ENCODE peak calls at places on chromosomes 16 and 17, in six cellular contexts. One of them, this sample, is unnamed.

GRCh38 chr17:2475056-2475455 is 36.6 kb downstream of the METTL16 start:
- ATAC-seq in memory B cell: no peak
- ATAC-seq in left ventricle myocardium superior: no peak
- ATAC-seq in right cardiac atrium: no peak
- ATAC-seq in T-helper 17 cell: no peak
- ATAC-seq in activated CD8-positive, alpha-beta memory T cell treated with anti-CD3 and anti-CD28 coated beads, Interleukin-2, amount 10 ng/mL, durations not matched to agents 7 days and 5 days: no peak
- ATAC-seq in this sample: no peak

GRCh38 chr17:7523033-7523432 is 25.8 kb upstream of the TNFSF12 start:
- ATAC-seq in memory B cell: peak; percentile 73
- ATAC-seq in left ventricle myocardium superior: peak; percentile 55
- ATAC-seq in right cardiac atrium: peak; percentile 31
- ATAC-seq in T-helper 17 cell: peak; percentile 68
- ATAC-seq in activated CD8-positive, alpha-beta memory T cell treated with anti-CD3 and anti-CD28 coated beads, Interleukin-2, amount 10 ng/mL, durations not matched to agents 7 days and 5 days: peak; percentile 60
- ATAC-seq in this sample: no peak

GRCh38 chr16:50861451-50861850 is 119.6 kb downstream of the CYLD start:
- ATAC-seq in memory B cell: no peak
- ATAC-seq in left ventricle myocardium superior: no peak
- ATAC-seq in right cardiac atrium: no peak
- ATAC-seq in T-helper 17 cell: no peak
- ATAC-seq in activated CD8-positive, alpha-beta memory T cell treated with anti-CD3 and anti-CD28 coated beads, Interleukin-2, amount 10 ng/mL, durations not matched to agents 7 days and 5 days: no peak
- ATAC-seq in this sample: no peak

GRCh38 chr16:24689128-24689527 is 40.3 kb upstream of the TNRC6A start:
- ATAC-seq in memory B cell: no peak
- ATAC-seq in left ventricle myocardium superior: peak; percentile 68
- ATAC-seq in right cardiac atrium: peak; percentile 56
- ATAC-seq in T-helper 17 cell: no peak
- ATAC-seq in activated CD8-positive, alpha-beta memory T cell treated with anti-CD3 and anti-CD28 coated beads, Interleukin-2, amount 10 ng/mL, durations not matched to agents 7 days and 5 days: no peak
- ATAC-seq in this sample: peak; percentile 79

GRCh38 chr17:36892112-36892838 is 45.0 kb upstream of the LHX1 start:
- ATAC-seq in memory B cell: no peak
- ATAC-seq in left ventricle myocardium superior: no peak
- ATAC-seq in right cardiac atrium: no peak
- ATAC-seq in T-helper 17 cell: no peak
- ATAC-seq in activated CD8-positive, alpha-beta memory T cell treated with anti-CD3 and anti-CD28 coated beads, Interleukin-2, amount 10 ng/mL, durations not matched to agents 7 days and 5 days: no peak
- ATAC-seq in this sample: no peak

GRCh38 chr17:57195790-57196460 is 60.4 kb upstream of the MSI2 start:
- ATAC-seq in memory B cell: no peak
- ATAC-seq in left ventricle myocardium superior: no peak
- ATAC-seq in right cardiac atrium: no peak
- ATAC-seq in T-helper 17 cell: no peak
- ATAC-seq in activated CD8-positive, alpha-beta memory T cell treated with anti-CD3 and anti-CD28 coated beads, Interleukin-2, amount 10 ng/mL, durations not matched to agents 7 days and 5 days: peak; percentile 57
- ATAC-seq in this sample: no peak

GRCh38 chr16:17434006-17434405 is 36.8 kb downstream of the XYLT1 start:
- ATAC-seq in memory B cell: no peak
- ATAC-seq in left ventricle myocardium superior: peak; percentile 91
- ATAC-seq in right cardiac atrium: peak; percentile 93
- ATAC-seq in T-helper 17 cell: no peak
- ATAC-seq in activated CD8-positive, alpha-beta memory T cell treated with anti-CD3 and anti-CD28 coated beads, Interleukin-2, amount 10 ng/mL, durations not matched to agents 7 days and 5 days: no peak
- ATAC-seq in this sample: no peak

GRCh38 chr17:64063088-64063487 is 42.7 kb upstream of the ICAM2 start:
- ATAC-seq in memory B cell: peak; percentile 88
- ATAC-seq in left ventricle myocardium superior: peak; percentile 42
- ATAC-seq in right cardiac atrium: peak; percentile 15
- ATAC-seq in T-helper 17 cell: no peak
- ATAC-seq in activated CD8-positive, alpha-beta memory T cell treated with anti-CD3 and anti-CD28 coated beads, Interleukin-2, amount 10 ng/mL, durations not matched to agents 7 days and 5 days: no peak
- ATAC-seq in this sample: no peak

GRCh38 chr17:8923762-8924161 is 41.7 kb downstream of the PIK3R5 start:
- ATAC-seq in memory B cell: no peak
- ATAC-seq in left ventricle myocardium superior: peak; percentile 31
- ATAC-seq in right cardiac atrium: no peak
- ATAC-seq in T-helper 17 cell: no peak
- ATAC-seq in activated CD8-positive, alpha-beta memory T cell treated with anti-CD3 and anti-CD28 coated beads, Interleukin-2, amount 10 ng/mL, durations not matched to agents 7 days and 5 days: no peak
- ATAC-seq in this sample: no peak

GRCh38 chr17:59859444-59860025 is 33.2 kb downstream of the TUBD1 start:
- ATAC-seq in memory B cell: peak; percentile 63
- ATAC-seq in left ventricle myocardium superior: peak; percentile 38
- ATAC-seq in right cardiac atrium: no peak
- ATAC-seq in T-helper 17 cell: peak; percentile 73
- ATAC-seq in activated CD8-positive, alpha-beta memory T cell treated with anti-CD3 and anti-CD28 coated beads, Interleukin-2, amount 10 ng/mL, durations not matched to agents 7 days and 5 days: no peak
- ATAC-seq in this sample: peak; percentile 79

GRCh38 chr16:79632289-79632688 is 31.8 kb upstream of the MAF start:
- ATAC-seq in memory B cell: no peak
- ATAC-seq in left ventricle myocardium superior: no peak
- ATAC-seq in right cardiac atrium: no peak
- ATAC-seq in T-helper 17 cell: no peak
- ATAC-seq in activated CD8-positive, alpha-beta memory T cell treated with anti-CD3 and anti-CD28 coated beads, Interleukin-2, amount 10 ng/mL, durations not matched to agents 7 days and 5 days: peak; percentile 38
- ATAC-seq in this sample: no peak

GRCh38 chr17:78355045-78355641 is 4.7 kb downstream of the SOCS3 start:
- ATAC-seq in memory B cell: no peak
- ATAC-seq in left ventricle myocardium superior: no peak
- ATAC-seq in right cardiac atrium: no peak
- ATAC-seq in T-helper 17 cell: no peak
- ATAC-seq in activated CD8-positive, alpha-beta memory T cell treated with anti-CD3 and anti-CD28 coated beads, Interleukin-2, amount 10 ng/mL, durations not matched to agents 7 days and 5 days: no peak
- ATAC-seq in this sample: no peak

GRCh38 chr17:77476498-77476897 is 335.7 kb downstream of the SEC14L1 start:
- ATAC-seq in memory B cell: no peak
- ATAC-seq in left ventricle myocardium superior: no peak
- ATAC-seq in right cardiac atrium: no peak
- ATAC-seq in T-helper 17 cell: no peak
- ATAC-seq in activated CD8-positive, alpha-beta memory T cell treated with anti-CD3 and anti-CD28 coated beads, Interleukin-2, amount 10 ng/mL, durations not matched to agents 7 days and 5 days: no peak
- ATAC-seq in this sample: no peak

GRCh38 chr17:48909796-48910195 is 1.6 kb downstream of the UBE2Z start:
- ATAC-seq in memory B cell: no peak
- ATAC-seq in left ventricle myocardium superior: no peak
- ATAC-seq in right cardiac atrium: no peak
- ATAC-seq in T-helper 17 cell: no peak
- ATAC-seq in activated CD8-positive, alpha-beta memory T cell treated with anti-CD3 and anti-CD28 coated beads, Interleukin-2, amount 10 ng/mL, durations not matched to agents 7 days and 5 days: no peak
- ATAC-seq in this sample: no peak

GRCh38 chr17:4747847-4748246 is 8.1 kb upstream of the CXCL16 start:
- ATAC-seq in memory B cell: peak; percentile 97
- ATAC-seq in left ventricle myocardium superior: peak; percentile 78
- ATAC-seq in right cardiac atrium: peak; percentile 48
- ATAC-seq in T-helper 17 cell: peak; percentile 92
- ATAC-seq in activated CD8-positive, alpha-beta memory T cell treated with anti-CD3 and anti-CD28 coated beads, Interleukin-2, amount 10 ng/mL, durations not matched to agents 7 days and 5 days: peak; percentile 90
- ATAC-seq in this sample: peak; percentile 59

GRCh38 chr17:77693301-77693700 is 265.2 kb upstream of the TNRC6C start:
- ATAC-seq in memory B cell: no peak
- ATAC-seq in left ventricle myocardium superior: no peak
- ATAC-seq in right cardiac atrium: no peak
- ATAC-seq in T-helper 17 cell: no peak
- ATAC-seq in activated CD8-positive, alpha-beta memory T cell treated with anti-CD3 and anti-CD28 coated beads, Interleukin-2, amount 10 ng/mL, durations not matched to agents 7 days and 5 days: no peak
- ATAC-seq in this sample: no peak